ENCODE peak calls at places on chromosomes 7 and 10, in seven cellular contexts. R is Peyer's patch; Q is uterus; J is testis; I is naive thymus-derived CD4-positive, alpha-beta T cell; B is aorta; G is CD8-positive, alpha-beta T cell. E is an unnamed sample.

GRCh38 chr10:77012811-77013500 is 624.7 kb downstream of the KCNMA1 start:
- DNase-seq in G (no peak), B (peak; percentile 77), Q (no peak), I (no peak), J (no peak), R (no peak), E (no peak)

GRCh38 chr7:45882465-45882810 is 5.8 kb upstream of the IGFBP1 start:
- DNase-seq in B (no peak), J (no peak), I (no peak), R (no peak), Q (no peak), G (no peak), E (no peak)

GRCh38 chr7:94044806-94045205 is 40.7 kb upstream of the BET1 start:
- DNase-seq in B (no peak), Q (no peak), I (no peak), R (no peak), G (no peak), J (no peak), E (no peak)

GRCh38 chr10:123637326-123637880 is 28.8 kb upstream of the GPR26 start:
- DNase-seq in G (no peak), R (no peak), B (no peak), I (no peak), Q (no peak), J (no peak), E (no peak)

GRCh38 chr10:6204063-6204340 is 1.3 kb downstream of the PFKFB3 start:
- DNase-seq in B (peak; percentile 90), I (peak; percentile 43), J (no peak), Q (no peak), G (peak; percentile 39), R (peak; percentile 70), E (no peak)

GRCh38 chr10:72331575-72332422 is 22.9 kb downstream of the DNAJB12 start:
- DNase-seq in G (peak; percentile 85), R (peak; percentile 93), J (peak; percentile 92), B (peak; percentile 93), Q (peak; percentile 63), I (peak; percentile 94), E (no peak)

GRCh38 chr7:149476791-149477190 is 15.9 kb upstream of the ZNF777 start:
- DNase-seq in J (no peak), G (no peak), B (no peak), Q (no peak), R (no peak), I (no peak), E (no peak)

GRCh38 chr7:633381-634018 is 93.0 kb upstream of the DNAAF5 start:
- DNase-seq in B (peak; percentile 40), G (no peak), Q (no peak), I (no peak), J (no peak), R (no peak), E (no peak)

GRCh38 chr7:120838281-120838682 is 19.7 kb downstream of the TSPAN12 start:
- DNase-seq in I (no peak), J (no peak), G (no peak), R (no peak), B (no peak), Q (no peak), E (peak; percentile 83)

GRCh38 chr10:114648368-114648767 is 9.7 kb downstream of the ABLIM1 start:
- DNase-seq in B (no peak), G (no peak), J (no peak), Q (no peak), R (no peak), I (no peak), E (no peak)

GRCh38 chr7:144386741-144387140 is 16.8 kb downstream of the NOBOX start:
- DNase-seq in G (no peak), J (no peak), B (no peak), R (no peak), I (no peak), Q (no peak), E (no peak)

DNA sequence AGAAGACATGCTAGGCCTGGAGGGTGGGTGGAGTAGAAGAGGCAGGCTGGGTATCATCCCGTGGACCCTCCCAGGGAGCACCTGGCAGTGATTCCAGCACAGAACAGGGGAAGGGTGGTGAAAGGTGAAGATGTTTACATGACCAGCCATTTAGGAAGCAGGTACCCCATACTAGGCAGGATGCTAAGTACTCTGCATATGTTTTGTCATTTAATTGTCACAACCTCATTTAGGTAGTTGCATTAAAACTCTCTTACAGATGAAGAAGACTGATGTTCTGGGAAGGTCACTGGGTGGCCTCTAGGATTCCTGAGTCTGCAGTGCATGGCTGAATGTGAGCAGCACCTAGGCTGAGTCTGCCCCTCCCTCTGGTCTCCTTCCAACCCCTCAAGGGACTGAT is 15.2 kb downstream of the ITPRIP start:
- DNase-seq in J (no peak), G (no peak), Q (no peak), I (no peak), R (peak; percentile 15), B (no peak), E (no peak)
- H3K4me1 ChIP-seq in J (peaks cover 69% of the 10 kb centered on the region), G (peaks cover 90% of the 10 kb centered on the region), Q (peaks cover 48% of the 10 kb centered on the region), I (peaks cover 100% of the 10 kb centered on the region), R (peaks cover 64% of the 10 kb centered on the region), B (no peaks in the 10 kb centered on the region), E (peaks cover 17% of the 10 kb centered on the region)

GRCh38 chr7:40200791-40201190 is 66.0 kb downstream of the SUGCT start:
- DNase-seq in G (no peak), R (no peak), Q (no peak), B (no peak), J (no peak), I (no peak), E (no peak)
- H3K4me3 ChIP-seq in G (no peak overlapping the region), R (no peak overlapping the region), Q (no peak overlapping the region), B (no peak overlapping the region), J (no peak overlapping the region), I (no peak overlapping the region), E (no peak overlapping the region)

GRCh38 chr10:103855424-103855823 is at the start of gene SH3PXD2A:
- DNase-seq in R (no peak), B (peak; percentile 82), I (peak; percentile 39), J (no peak), Q (no peak), G (no peak), E (peak; percentile 66)
- H3K4me1 ChIP-seq in R (peaks cover 51% of the 10 kb centered on the region), B (no peaks in the 10 kb centered on the region), I (peaks cover 9% of the 10 kb centered on the region), J (peaks cover 36% of the 10 kb centered on the region), Q (no peaks in the 10 kb centered on the region), G (peaks cover 11% of the 10 kb centered on the region), E (peaks cover 5% of the 10 kb centered on the region)

DNA sequence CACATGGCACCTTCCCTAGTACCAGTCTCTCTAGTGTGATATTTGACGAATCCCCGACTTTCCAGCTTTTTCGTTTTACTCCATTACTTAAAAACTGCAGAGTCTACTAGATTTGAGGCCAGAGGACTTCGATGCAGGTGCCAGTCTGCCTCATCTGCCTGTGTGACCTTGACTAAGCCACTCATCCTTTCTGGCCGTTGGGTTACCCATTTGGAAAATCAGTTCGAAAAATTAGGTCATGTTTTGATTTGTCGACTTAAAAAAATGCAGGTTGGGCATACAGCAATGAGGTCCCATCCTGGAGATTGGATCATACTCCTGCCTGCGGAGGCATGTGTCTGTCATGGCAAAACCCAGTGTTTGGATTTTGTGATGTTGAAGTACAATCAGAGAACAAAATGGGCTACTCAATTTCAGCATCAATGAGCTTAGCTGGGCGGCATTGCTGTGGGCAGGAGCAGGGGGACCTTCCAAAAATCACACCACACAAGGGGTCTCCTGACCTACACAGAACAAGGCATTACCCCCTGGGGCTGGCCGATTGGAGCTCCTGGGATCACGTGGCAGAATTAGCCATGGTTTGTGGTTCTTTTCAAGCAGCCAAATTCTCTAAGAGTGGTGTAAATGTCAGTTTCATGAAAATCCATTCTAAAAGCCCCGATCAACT is 111.4 kb downstream of the WDR11 start:
- DNase-seq in Q (no peak), R (no peak), I (no peak), G (no peak), B (no peak), J (no peak), E (no peak)
- H3K4me3 ChIP-seq in Q (no peak overlapping the region), R (no peak overlapping the region), I (no peak overlapping the region), G (no peak overlapping the region), B (no peak overlapping the region), J (no peak overlapping the region), E (no peak overlapping the region)

DNA sequence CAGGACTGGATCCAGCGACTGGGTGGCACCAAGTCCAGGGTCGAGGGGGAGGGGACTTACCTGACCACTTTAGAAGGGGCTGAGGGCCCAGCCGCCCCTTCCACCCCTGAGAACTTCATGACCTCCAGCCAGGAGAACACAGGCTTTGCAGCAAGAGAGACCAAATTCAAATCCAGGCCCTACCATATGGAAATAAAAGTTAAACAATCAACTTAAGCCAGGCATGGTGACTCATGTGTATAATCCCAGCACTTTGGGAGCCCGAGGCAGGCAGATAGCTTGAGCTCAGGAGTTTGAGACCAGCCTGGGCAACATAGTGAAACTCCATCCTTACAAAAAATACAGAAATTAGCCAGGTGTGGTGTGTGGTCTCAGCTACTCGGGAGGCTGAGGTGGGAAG is 61.9 kb downstream of the COL13A1 start:
- DNase-seq in B (no peak), J (no peak), R (no peak), Q (no peak), G (no peak), I (no peak), E (no peak)
- H3K4me1 ChIP-seq in B (no peaks in the 10 kb centered on the region), J (peaks cover 19% of the 10 kb centered on the region), R (peaks cover 34% of the 10 kb centered on the region), Q (no peaks in the 10 kb centered on the region), G (no peaks in the 10 kb centered on the region), I (no peaks in the 10 kb centered on the region), E (peaks cover 16% of the 10 kb centered on the region)

GRCh38 chr7:92717601-92717981 is 118.8 kb downstream of the CDK6 start:
- DNase-seq in Q (no peak), B (no peak), I (no peak), J (no peak), R (no peak), G (no peak), E (no peak)
- H3K4me3 ChIP-seq in Q (peak overlapping the region; percentile 28), B (peak overlapping the region; percentile 56), I (peak overlapping the region; percentile 62), J (no peak overlapping the region), R (peak overlapping the region; percentile 38), G (peak overlapping the region; percentile 41), E (no peak overlapping the region)

GRCh38 chr7:99124636-99125504 is 19.0 kb downstream of the SMURF1 start:
- DNase-seq in I (no peak), B (no peak), Q (no peak), R (no peak), G (no peak), J (no peak), E (no peak)
- H3K4me1 ChIP-seq in I (peaks cover 10% of the 10 kb centered on the region), B (peaks cover 14% of the 10 kb centered on the region), Q (no peaks in the 10 kb centered on the region), R (peaks cover 55% of the 10 kb centered on the region), G (peaks cover 3% of the 10 kb centered on the region), J (peaks cover 24% of the 10 kb centered on the region), E (peaks cover 21% of the 10 kb centered on the region)

E was measured in HAP-1.